ENCODE peak calls at places on chromosomes 5 and 9, in five cellular contexts. N is activated CD4-positive, alpha-beta T cell treated with anti-CD3 and anti-CD28 coated beads for 4 hours; A is T-cell; C is lung microvascular endothelial cell; T is NCI-H2081. M is an unnamed sample.

GRCh38 chr5:145915970-145916638 is 20.3 kb upstream of the SH3RF2 start:
- DNase-seq in N (no peak), C (no peak), A (no peak), T (no peak), M (no peak)

GRCh38 chr5:127666043-127666716 is 17.3 kb downstream of the CTXN3 start:
- DNase-seq in C (no peak), N (no peak), A (no peak), T (no peak), M (no peak)

GRCh38 chr5:37626266-37626665 is 213.6 kb downstream of the GDNF start:
- DNase-seq in A (no peak), T (no peak), N (no peak), C (no peak), M (no peak)

GRCh38 chr5:110258460-110258859 is 468.0 kb downstream of the TMEM232 start:
- DNase-seq in N (no peak), A (no peak), C (no peak), T (no peak), M (no peak)

GRCh38 chr5:177537389-177538361 is 16.7 kb downstream of the FAM193B start:
- DNase-seq in N (no peak), T (no peak), C (peak), A (no peak), M (no peak)

GRCh38 chr5:108360280-108360679 is 21.6 kb downstream of the FBXL17 start:
- DNase-seq in N (no peak), T (no peak), C (no peak), A (no peak), M (no peak)

GRCh38 chr9:108953983-108954574 is 19.9 kb downstream of the ABITRAM start:
- DNase-seq in A (no peak), T (peak), C (peak), N (no peak), M (peak)

GRCh38 chr5:180673371-180674252 is 24.2 kb upstream of the FLT4 start:
- DNase-seq in T (no peak), N (no peak), C (peak), A (no peak), M (no peak)

GRCh38 chr9:123416171-123416570 is 60.2 kb downstream of the CRB2 start:
- DNase-seq in C (no peak), N (no peak), T (no peak), A (no peak), M (no peak)

GRCh38 chr5:43006411-43007202 is 33.5 kb downstream of the ANXA2R start:
- DNase-seq in N (no peak), C (no peak), A (no peak), T (no peak), M (no peak)

GRCh38 chr9:83526901-83527300 is 11.3 kb downstream of the FRMD3 start:
- DNase-seq in T (no peak), C (no peak), A (no peak), N (no peak), M (no peak)

M was measured in B cell.